ENCODE peak calls at places on chromosomes 4 and X, in four cellular contexts. F is pancreas, R is Calu3, H is bronchial epithelial cell. V is an unnamed sample.

GRCh38 chr4:146237092-146237491 is 22.8 kb downstream of the REELD1 start:
- DNase-seq in F (no peak), R (no peak), H (no peak), V (no peak)

GRCh38 chrX:120790118-120790517 is 85.5 kb downstream of the CT47B1 start:
- DNase-seq in F (no peak), R (peak; percentile 16), H (peak; percentile 55), V (no peak)

GRCh38 chr4:182143822-182144620 is 99.2 kb upstream of the TENM3 start:
- DNase-seq in F (peak; percentile 64), R (peak; percentile 43), H (no peak), V (peak; percentile 28)

GRCh38 chr4:150355404-150355803 is 226.5 kb upstream of the MAB21L2 start:
- DNase-seq in F (no peak), R (no peak), H (no peak), V (no peak)

GRCh38 chr4:125762537-125762936 is 447.8 kb downstream of the FAT4 start:
- DNase-seq in F (no peak), R (no peak), H (no peak), V (no peak)

GRCh38 chrX:115013705-115014104 is 3.7 kb downstream of the IL13RA2 start:
- DNase-seq in F (no peak), R (no peak), H (peak; percentile 90), V (no peak)

GRCh38 chrX:132483523-132483922 is 5.3 kb downstream of the MBNL3 start:
- DNase-seq in F (no peak), R (no peak), H (no peak), V (no peak)

GRCh38 chr4:87865288-87865687 is 32.5 kb downstream of the MEPE start:
- DNase-seq in F (no peak), R (no peak), H (no peak), V (no peak)

GRCh38 chrX:119075271-119075670 is 2.5 kb downstream of the CT47C1 start:
- DNase-seq in F (no peak), R (no peak), H (no peak), V (no peak)

GRCh38 chrX:22015144-22015750 is 16.9 kb upstream of the PHEX start:
- DNase-seq in F (no peak), R (no peak), H (no peak), V (no peak)

GRCh38 chrX:17007134-17007768 is 60.8 kb downstream of the REPS2 start:
- DNase-seq in F (no peak), R (peak; percentile 41), H (no peak), V (no peak)

GRCh38 chrX:153635788-153636668 is 11.0 kb upstream of the DUSP9 start:
- DNase-seq in F (peak; percentile 60), R (peak; percentile 67), H (peak; percentile 28), V (no peak)

GRCh38 chrX:1178580-1179057 is 33.8 kb downstream of the CRLF2 start:
- DNase-seq in F (no peak), R (no peak), H (peak; percentile 32), V (no peak)

GRCh38 chrX:74924449-74925209 is 623 bp downstream of the NEXMIF start:
- DNase-seq in F (peak; percentile 74), R (peak; percentile 7), H (peak; percentile 2), V (no peak)

GRCh38 chrX:130079824-130080406 is 30.4 kb downstream of the ELF4 start:
- DNase-seq in F (no peak), R (peak; percentile 61), H (peak; percentile 55), V (no peak)

GRCh38 chr4:167234388-167234881 is at the start of gene SPOCK3:
- DNase-seq in F (peak; percentile 71), R (peak; percentile 24), H (peak; percentile 50), V (no peak)

GRCh38 chrX:24151513-24151912 is 2.0 kb downstream of the ZFX start:
- DNase-seq in F (no peak), R (no peak), H (no peak), V (no peak)

GRCh38 chrX:24148118-24148517 is 1.4 kb upstream of the ZFX start:
- DNase-seq in F (no peak), R (no peak), H (no peak), V (no peak)

GRCh38 chrX:24149346-24150050 is at the start of gene ZFX:
- DNase-seq in F (peak; percentile 85), R (peak; percentile 65), H (no peak), V (no peak)

GRCh38 chrX:24148535-24149345 is 789 bp upstream of the ZFX start:
- DNase-seq in F (no peak), R (no peak), H (no peak), V (no peak)

DNA sequence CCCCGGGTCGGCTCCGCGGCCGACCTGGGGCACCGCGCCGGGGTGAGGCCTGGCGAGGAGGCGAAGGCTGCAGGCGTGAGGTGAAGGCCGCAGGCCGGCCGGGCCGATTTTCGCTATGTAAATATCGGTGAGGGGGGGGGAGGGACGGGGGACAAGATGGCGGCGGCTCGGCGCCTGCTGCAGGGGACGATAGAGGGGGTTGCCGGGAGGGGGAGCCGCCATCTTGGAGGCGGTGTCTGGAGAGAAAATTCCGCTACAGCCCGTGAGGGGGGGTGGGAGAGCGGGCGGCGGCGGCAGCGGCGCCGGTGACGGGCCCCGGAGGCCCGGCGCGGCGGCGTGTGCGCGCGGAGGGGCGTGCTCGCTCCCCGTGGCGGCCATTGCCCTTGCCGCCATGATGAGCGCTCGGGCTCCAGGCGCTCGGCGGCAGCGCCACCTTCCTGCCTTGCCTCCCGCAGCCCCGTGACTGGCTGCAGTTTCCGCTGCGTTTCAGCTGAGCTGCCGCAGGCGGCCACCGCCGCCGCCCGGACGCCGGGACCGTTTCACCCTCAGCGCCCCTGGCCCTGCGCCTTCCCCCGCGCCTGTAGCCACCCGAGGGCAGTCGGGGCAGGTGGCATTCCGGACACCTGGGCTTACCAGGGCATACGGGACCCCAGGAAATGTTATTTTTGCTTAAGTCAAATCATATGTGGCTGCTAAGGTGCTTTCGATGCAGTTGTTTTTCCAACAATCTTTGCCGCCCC is 692 bp downstream of the ZFX start:
- DNase-seq in F (peak; percentile 92), R (peak; percentile 90), H (peak; percentile 51), V (peak; percentile 53)
- TF ChIP-seq CTCF in F (no peak), R (peak; percentile 49), H (peak; percentile 43), V (no peak)

GRCh38 chr4:4574052-4574451 is 32.2 kb upstream of the STX18 start:
- DNase-seq in F (no peak), R (no peak), H (no peak), V (no peak)

GRCh38 chr4:4572821-4573220 is 31.0 kb upstream of the STX18 start:
- DNase-seq in F (no peak), R (no peak), H (no peak), V (no peak)

GRCh38 chr4:4564522-4564921 is 22.7 kb upstream of the STX18 start:
- DNase-seq in F (no peak), R (no peak), H (no peak), V (no peak)

GRCh38 chr4:4574792-4575191 is 32.9 kb upstream of the STX18 start:
- DNase-seq in F (peak; percentile 62), R (peak; percentile 16), H (peak; percentile 62), V (no peak)

DNA sequence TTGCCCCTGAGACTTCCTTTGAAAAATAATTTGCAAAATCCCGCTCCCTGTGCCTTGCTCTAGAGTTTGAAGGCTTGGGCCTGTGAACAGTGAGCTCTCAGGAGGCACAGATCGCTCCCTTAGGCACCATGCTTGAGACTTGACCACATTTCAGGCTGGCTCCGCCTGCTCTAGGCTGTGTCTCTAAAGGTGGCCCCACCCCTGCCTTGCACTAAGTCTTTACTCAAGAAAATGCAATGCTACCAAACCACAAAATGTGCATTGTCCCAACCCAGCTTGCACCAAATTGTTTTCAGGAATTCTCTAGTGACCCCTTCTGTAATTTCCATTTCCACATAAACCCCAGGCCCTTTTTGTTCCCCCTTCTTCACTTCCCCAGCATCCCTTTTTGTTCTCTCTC is 27.2 kb upstream of the STX18 start:
- DNase-seq in F (no peak), R (no peak), H (no peak), V (no peak)
- TF ChIP-seq CTCF in F (no peak), R (no peak), H (no peak), V (no peak)

GRCh38 chrX:43939187-43939926 is 33.8 kb downstream of the NDP start:
- DNase-seq in F (no peak), R (no peak), H (peak; percentile 20), V (no peak)
- TF ChIP-seq CTCF in F (no peak), R (no peak), H (no peak), V (no peak)

GRCh38 chrX:40083120-40083978 is 14.4 kb downstream of the BCOR start:
- DNase-seq in F (peak; percentile 76), R (peak; percentile 30), H (no peak), V (no peak)
- TF ChIP-seq CTCF in F (no peak), R (no peak), H (peak; percentile 27), V (no peak)

DNA sequence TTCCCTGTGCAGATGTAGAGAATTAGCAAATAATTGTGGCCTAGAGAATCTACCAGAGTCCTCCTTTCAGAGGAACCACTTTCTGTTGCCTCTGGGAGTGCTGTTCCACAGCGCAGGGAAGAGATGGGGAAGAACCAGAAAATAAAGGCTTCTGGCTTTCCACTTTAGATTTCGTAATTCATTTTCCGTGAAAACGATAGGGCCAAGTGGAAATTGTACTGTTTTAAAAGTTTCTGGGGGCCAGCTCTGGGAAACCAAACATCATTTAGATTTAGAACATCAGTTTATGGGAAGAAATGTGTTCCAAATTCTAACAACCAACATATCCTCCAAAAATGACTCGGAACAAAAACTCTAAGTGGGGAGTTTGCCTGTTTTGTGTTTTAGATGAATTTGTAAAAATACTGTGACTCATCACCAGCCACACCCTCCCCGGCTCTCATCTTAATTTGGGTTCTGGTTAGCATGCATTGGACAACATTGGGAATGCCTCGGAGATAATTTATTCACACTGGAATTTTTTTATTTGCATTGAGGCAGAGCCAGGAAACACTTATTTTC is 65.2 kb upstream of the LNX1 start:
- DNase-seq in F (no peak), R (no peak), H (no peak), V (no peak)
- TF ChIP-seq CTCF in F (no peak), R (no peak), H (peak; percentile 5), V (no peak)

GRCh38 chr4:173192375-173193162 is 24.0 kb downstream of the GALNT7 start:
- DNase-seq in F (no peak), R (no peak), H (no peak), V (no peak)
- TF ChIP-seq CTCF in F (no peak), R (no peak), H (peak; percentile 19), V (no peak)